ENCODE peak calls at places on chromosomes 2 and 18, in five cellular contexts. P is stomach, X is heart left ventricle, B is GM23338, I is cardiac muscle cell. U is an unnamed sample.

GRCh38 chr2:239770240-239770639 is 254.9 kb downstream of the NDUFA10 start:
- DNase-seq in P (no peak), X (no peak), B (no peak), I (no peak), U (no peak)

GRCh38 chr2:23376972-23377371 is 8.0 kb upstream of the KLHL29 start:
- DNase-seq in P (no peak), X (no peak), B (no peak), I (peak), U (no peak)

GRCh38 chr2:189261431-189261841 is 81.9 kb upstream of the COL5A2 start:
- DNase-seq in I (peak), X (no peak), B (no peak), P (no peak), U (no peak)

GRCh38 chr18:59233017-59233410 is 13.1 kb downstream of the GRP start:
- DNase-seq in X (no peak), P (no peak), B (no peak), I (no peak), U (peak)

GRCh38 chr18:69838620-69839411 is 108.9 kb downstream of the CD226 start:
- DNase-seq in I (no peak), B (peak), X (no peak), P (no peak), U (no peak)

GRCh38 chr18:11327656-11328055 is 178.3 kb upstream of the PIEZO2 start:
- DNase-seq in X (no peak), B (no peak), I (peak), P (no peak), U (no peak)

GRCh38 chr2:224121406-224122067 is 82.5 kb upstream of the SERPINE2 start:
- DNase-seq in I (no peak), X (no peak), B (no peak), P (no peak), U (peak)

GRCh38 chr2:63712748-63713147 is 124.0 kb downstream of the MDH1 start:
- DNase-seq in I (no peak), P (no peak), B (no peak), X (no peak), U (no peak)

GRCh38 chr2:12921321-12921720 is 204.6 kb downstream of the TRIB2 start:
- DNase-seq in P (no peak), X (no peak), I (no peak), B (no peak), U (no peak)

GRCh38 chr2:134146620-134147019 is 107.3 kb upstream of the MGAT5 start:
- DNase-seq in I (no peak), P (peak), X (no peak), B (peak), U (no peak)

GRCh38 chr2:65877331-65877791 is 445.0 kb upstream of the SPRED2 start:
- DNase-seq in I (no peak), X (no peak), B (no peak), P (no peak), U (no peak)

DNA sequence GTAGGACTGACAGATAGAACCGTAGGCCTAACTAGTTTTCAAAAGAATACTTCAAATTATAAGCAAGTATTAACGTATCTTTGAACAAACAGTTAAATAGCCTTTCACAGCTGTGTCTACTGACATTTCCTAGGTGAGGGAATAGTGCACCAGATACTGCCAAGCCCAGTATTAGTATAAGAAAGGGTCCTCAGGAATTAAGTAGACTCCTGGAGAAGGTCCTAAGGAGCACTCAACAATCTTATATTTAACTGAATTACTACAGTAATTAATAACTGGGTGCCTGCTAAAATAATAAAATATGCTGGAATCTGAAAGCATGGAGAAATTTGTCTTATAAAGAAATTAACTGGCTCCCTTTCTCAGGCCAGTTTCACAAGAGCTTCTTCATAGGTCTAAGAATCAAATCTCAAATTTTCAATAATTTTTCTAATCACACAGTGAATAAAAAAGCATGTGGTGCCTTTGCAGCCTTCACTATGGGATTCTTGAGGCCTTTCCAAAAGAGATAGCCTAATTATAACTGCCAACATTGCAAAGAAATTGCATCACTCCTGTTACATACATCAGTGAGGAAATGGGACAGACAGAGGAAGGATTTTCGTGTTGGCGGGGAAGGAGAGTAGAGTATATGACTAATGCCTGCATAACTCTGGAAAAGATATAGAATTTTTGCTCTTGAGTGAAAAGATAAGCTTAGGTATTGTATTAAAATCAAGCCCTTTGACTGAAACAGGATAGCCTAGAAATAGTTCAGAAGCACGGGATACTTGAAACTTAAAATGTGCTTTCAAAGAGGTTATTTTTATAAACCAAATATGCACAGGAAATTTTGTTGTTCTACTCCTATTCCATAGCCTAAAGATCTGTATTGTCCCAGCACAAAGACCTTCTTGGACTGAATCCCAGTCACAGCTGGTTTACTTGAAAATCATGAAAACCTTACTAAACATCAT is 228.6 kb upstream of the STK17B start:
- DNase-seq in X (no peak), B (no peak), P (no peak), I (peak), U (no peak)
- H3K4me3 ChIP-seq in X (no peak), B (no peak), P (no peak), I (no peak), U (no peak)

DNA sequence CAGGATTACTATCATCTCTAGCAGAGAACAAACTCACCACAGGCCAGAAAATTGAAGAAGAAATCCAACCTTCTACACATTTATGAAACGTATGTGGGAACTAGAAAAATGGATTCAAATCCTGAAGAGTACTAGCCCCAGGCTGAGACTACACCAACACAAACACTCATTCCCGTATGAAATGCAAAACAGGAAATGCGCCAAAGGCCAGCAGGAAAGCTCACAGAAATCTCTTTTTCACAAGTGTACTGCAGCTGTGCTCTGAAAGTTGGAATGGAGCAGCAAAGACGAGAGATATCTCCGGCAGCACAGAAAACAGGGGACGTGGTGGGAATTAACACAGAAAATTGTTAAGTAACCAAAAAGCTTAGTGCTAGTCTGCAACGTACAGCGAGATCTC is 913.5 kb downstream of the TDRD15 start:
- DNase-seq in B (peak), I (peak), X (peak), P (no peak), U (no peak)
- H3K4me3 ChIP-seq in B (no peak), I (no peak), X (no peak), P (no peak), U (no peak)

GRCh38 chr2:207765960-207766582 is 3.6 kb downstream of the FZD5 start:
- DNase-seq in P (no peak), I (no peak), B (peak), X (no peak), U (no peak)
- H3K4me3 ChIP-seq in P (peak), I (peak), B (peak), X (peak), U (peak)

GRCh38 chr2:46967990-46968647 is 52.5 kb upstream of the MCFD2 start:
- DNase-seq in X (peak), I (peak), P (peak), B (no peak), U (no peak)
- H3K4me3 ChIP-seq in X (no peak), I (no peak), P (no peak), B (no peak), U (peak)

GRCh38 chr2:119195001-119195400 is 28.6 kb upstream of the STEAP3 start:
- DNase-seq in I (no peak), B (no peak), X (no peak), P (no peak), U (no peak)
- H3K4me3 ChIP-seq in I (no peak), B (no peak), X (no peak), P (no peak), U (no peak)

GRCh38 chr2:231479455-231479854 is 15.2 kb upstream of the NCL start:
- DNase-seq in P (no peak), B (no peak), I (no peak), X (no peak), U (no peak)

GRCh38 chr2:231480781-231481180 is 16.5 kb upstream of the NCL start:
- DNase-seq in X (no peak), P (no peak), B (no peak), I (no peak), U (no peak)

GRCh38 chr2:231487197-231487596 is 22.9 kb upstream of the NCL start:
- DNase-seq in B (no peak), P (no peak), I (no peak), X (no peak), U (no peak)

GRCh38 chr2:231483398-231484329 is 19.4 kb upstream of the NCL start:
- DNase-seq in P (no peak), X (peak), I (peak), B (peak), U (no peak)

GRCh38 chr2:231482806-231483391 is 18.6 kb upstream of the NCL start:
- DNase-seq in I (peak), X (peak), P (peak), B (peak), U (peak)
- H3K4me3 ChIP-seq in I (no peak), X (peak), P (peak), B (no peak), U (peak)

DNA sequence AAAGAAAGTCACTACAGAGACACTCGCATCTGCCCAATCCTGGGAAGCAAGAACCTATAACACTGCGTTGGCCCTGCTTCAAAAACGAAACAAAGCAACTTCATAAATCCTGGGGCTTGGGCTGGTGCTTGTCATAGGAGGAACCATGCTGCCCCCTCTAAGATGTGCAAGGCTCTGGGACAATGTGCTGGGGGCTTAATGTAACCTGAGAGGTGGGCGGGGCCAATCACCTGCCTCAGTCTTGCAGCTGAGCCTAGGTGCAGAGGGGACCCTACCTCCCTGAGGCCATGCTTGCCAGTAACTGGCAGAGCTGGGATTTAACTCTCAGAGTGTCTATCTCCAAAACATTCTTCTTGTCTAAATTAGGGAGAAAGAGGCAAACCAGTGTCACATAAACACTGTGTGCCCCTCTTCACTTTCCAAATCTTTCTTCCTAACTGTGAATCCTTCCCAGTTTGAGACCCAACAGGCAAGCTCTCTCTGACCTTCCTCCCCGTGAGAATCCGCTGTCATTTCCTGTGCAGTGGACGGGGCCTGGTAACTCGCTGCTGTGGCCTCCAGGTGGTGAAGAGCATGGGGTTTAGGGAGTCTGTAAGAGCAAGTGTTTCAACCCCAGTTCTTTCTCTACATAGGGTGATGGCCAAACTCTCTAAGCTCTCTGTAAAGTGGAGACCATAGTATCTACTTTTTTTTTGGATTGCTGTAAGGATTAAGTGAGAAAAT is 115.1 kb downstream of the ACKR3 start:
- DNase-seq in P (no peak), I (no peak), B (peak), X (no peak), U (no peak)
- H3K4me3 ChIP-seq in P (no peak), I (no peak), B (no peak), X (no peak), U (no peak)

GRCh38 chr2:95215018-95215612 is 7.8 kb downstream of the ZNF892 start:
- DNase-seq in B (no peak), I (peak), P (no peak), X (no peak), U (no peak)
- H3K4me3 ChIP-seq in B (no peak), I (no peak), P (no peak), X (no peak), U (no peak)

GRCh38 chr18:35038029-35038428 is 3.2 kb upstream of the MAPRE2 start:
- DNase-seq in X (no peak), I (no peak), P (no peak), B (no peak), U (no peak)
- H3K4me3 ChIP-seq in X (no peak), I (no peak), P (no peak), B (no peak), U (no peak)